ENCODE peak calls at places on chromosomes 3 and 15, in eight cellular contexts. One of them, this sample, is unnamed.
A peak's percentile ranks its signal among the peaks of the same experiment; 100 is the strongest.

GRCh38 chr3:178826437-178827010 is 245.1 kb downstream of the ZMAT3 start:
- DNase-seq in SK-N-SH: no peak
- DNase-seq in HCT116: no peak
- DNase-seq in transverse colon: no peak
- DNase-seq in prostate gland: no peak
- DNase-seq in sigmoid colon: no peak
- DNase-seq in breast epithelium: no peak
- DNase-seq in H1: no peak
- DNase-seq in this sample: no peak

GRCh38 chr3:116586285-116586944 is 123.2 kb upstream of the TUSC7 start:
- DNase-seq in SK-N-SH: no peak
- DNase-seq in HCT116: no peak
- DNase-seq in transverse colon: no peak
- DNase-seq in prostate gland: no peak
- DNase-seq in sigmoid colon: no peak
- DNase-seq in breast epithelium: no peak
- DNase-seq in H1: no peak
- DNase-seq in this sample: no peak

GRCh38 chr15:64045774-64046346 is 425 bp downstream of the DAPK2 start:
- DNase-seq in SK-N-SH: peak; percentile 89
- DNase-seq in HCT116: no peak
- DNase-seq in transverse colon: peak; percentile 29
- DNase-seq in prostate gland: no peak
- DNase-seq in sigmoid colon: no peak
- DNase-seq in breast epithelium: no peak
- DNase-seq in H1: peak; percentile 67
- DNase-seq in this sample: no peak

GRCh38 chr15:101194246-101195138 is 57.4 kb downstream of the CHSY1 start:
- DNase-seq in SK-N-SH: no peak
- DNase-seq in HCT116: no peak
- DNase-seq in transverse colon: no peak
- DNase-seq in prostate gland: no peak
- DNase-seq in sigmoid colon: no peak
- DNase-seq in breast epithelium: no peak
- DNase-seq in H1: no peak
- DNase-seq in this sample: no peak

GRCh38 chr3:62605413-62606068 is 232.2 kb upstream of the FEZF2 start:
- DNase-seq in SK-N-SH: no peak
- DNase-seq in HCT116: no peak
- DNase-seq in transverse colon: no peak
- DNase-seq in prostate gland: no peak
- DNase-seq in sigmoid colon: no peak
- DNase-seq in breast epithelium: no peak
- DNase-seq in H1: no peak
- DNase-seq in this sample: no peak

GRCh38 chr3:125231895-125232294 is 19.3 kb upstream of the SLC12A8 start:
- DNase-seq in SK-N-SH: no peak
- DNase-seq in HCT116: no peak
- DNase-seq in transverse colon: no peak
- DNase-seq in prostate gland: no peak
- DNase-seq in sigmoid colon: no peak
- DNase-seq in breast epithelium: no peak
- DNase-seq in H1: no peak
- DNase-seq in this sample: no peak

GRCh38 chr3:197758512-197758911 is 8.8 kb downstream of the FYTTD1 start:
- DNase-seq in SK-N-SH: no peak
- DNase-seq in HCT116: no peak
- DNase-seq in transverse colon: no peak
- DNase-seq in prostate gland: no peak
- DNase-seq in sigmoid colon: no peak
- DNase-seq in breast epithelium: no peak
- DNase-seq in H1: no peak
- DNase-seq in this sample: no peak

GRCh38 chr3:110383356-110383755 is 688.3 kb upstream of the NECTIN3 start:
- DNase-seq in SK-N-SH: no peak
- DNase-seq in HCT116: no peak
- DNase-seq in transverse colon: no peak
- DNase-seq in prostate gland: no peak
- DNase-seq in sigmoid colon: no peak
- DNase-seq in breast epithelium: no peak
- DNase-seq in H1: no peak
- DNase-seq in this sample: no peak

GRCh38 chr3:174243194-174243593 is 615.9 kb upstream of the NAALADL2 start:
- DNase-seq in SK-N-SH: no peak
- DNase-seq in HCT116: no peak
- DNase-seq in transverse colon: no peak
- DNase-seq in prostate gland: no peak
- DNase-seq in sigmoid colon: no peak
- DNase-seq in breast epithelium: no peak
- DNase-seq in H1: no peak
- DNase-seq in this sample: no peak

GRCh38 chr15:71567173-71567572 is 243.2 kb upstream of the NR2E3 start:
- DNase-seq in SK-N-SH: no peak
- DNase-seq in HCT116: no peak
- DNase-seq in transverse colon: no peak
- DNase-seq in prostate gland: no peak
- DNase-seq in sigmoid colon: no peak
- DNase-seq in breast epithelium: no peak
- DNase-seq in H1: no peak
- DNase-seq in this sample: no peak

GRCh38 chr15:50685191-50685975 is 1.2 kb downstream of the TRPM7 start:
- DNase-seq in SK-N-SH: peak; percentile 15
- DNase-seq in HCT116: no peak
- DNase-seq in transverse colon: no peak
- DNase-seq in prostate gland: no peak
- DNase-seq in sigmoid colon: no peak
- DNase-seq in breast epithelium: no peak
- DNase-seq in H1: no peak
- DNase-seq in this sample: no peak

GRCh38 chr3:153429821-153430220 is 267.8 kb downstream of the RAP2B start:
- DNase-seq in SK-N-SH: no peak
- DNase-seq in HCT116: no peak
- DNase-seq in transverse colon: no peak
- DNase-seq in prostate gland: no peak
- DNase-seq in sigmoid colon: no peak
- DNase-seq in breast epithelium: no peak
- DNase-seq in H1: no peak
- DNase-seq in this sample: no peak

GRCh38 chr15:91552555-91552954 is 301.0 kb upstream of the SLCO3A1 start:
- DNase-seq in SK-N-SH: no peak
- DNase-seq in HCT116: no peak
- DNase-seq in transverse colon: no peak
- DNase-seq in prostate gland: no peak
- DNase-seq in sigmoid colon: no peak
- DNase-seq in breast epithelium: no peak
- DNase-seq in H1: no peak
- DNase-seq in this sample: no peak

GRCh38 chr3:13112521-13113345 is 39.5 kb upstream of the IQSEC1 start:
- DNase-seq in SK-N-SH: no peak
- DNase-seq in HCT116: no peak
- DNase-seq in transverse colon: no peak
- DNase-seq in prostate gland: no peak
- DNase-seq in sigmoid colon: peak; percentile 50
- DNase-seq in breast epithelium: no peak
- DNase-seq in H1: no peak
- DNase-seq in this sample: no peak

GRCh38 chr15:66703540-66703941 is 1.5 kb downstream of the SMAD6 start:
- DNase-seq in SK-N-SH: peak; percentile 75
- DNase-seq in HCT116: no peak
- DNase-seq in transverse colon: peak; percentile 46
- DNase-seq in prostate gland: peak; percentile 23
- DNase-seq in sigmoid colon: no peak
- DNase-seq in breast epithelium: no peak
- DNase-seq in H1: no peak
- DNase-seq in this sample: peak; percentile 47

GRCh38 chr3:136838641-136839555 is 20.0 kb downstream of the SLC35G2 start:
- DNase-seq in SK-N-SH: no peak
- DNase-seq in HCT116: no peak
- DNase-seq in transverse colon: no peak
- DNase-seq in prostate gland: no peak
- DNase-seq in sigmoid colon: no peak
- DNase-seq in breast epithelium: no peak
- DNase-seq in H1: no peak
- DNase-seq in this sample: no peak

GRCh38 chr3:171349392-171349791 is 110.8 kb downstream of the TNIK start:
- DNase-seq in SK-N-SH: no peak
- DNase-seq in HCT116: no peak
- DNase-seq in transverse colon: no peak
- DNase-seq in prostate gland: no peak
- DNase-seq in sigmoid colon: no peak
- DNase-seq in breast epithelium: no peak
- DNase-seq in H1: no peak
- DNase-seq in this sample: no peak
- TF ChIP-seq POLR2AphosphoS5 in SK-N-SH: no peak
- TF ChIP-seq POLR2AphosphoS5 in HCT116: no peak
- TF ChIP-seq POLR2AphosphoS5 in transverse colon: no peak
- TF ChIP-seq POLR2AphosphoS5 in prostate gland: no peak
- TF ChIP-seq POLR2AphosphoS5 in sigmoid colon: no peak
- TF ChIP-seq POLR2AphosphoS5 in breast epithelium: no peak
- TF ChIP-seq POLR2AphosphoS5 in H1: no peak
- TF ChIP-seq POLR2AphosphoS5 in this sample: no peak

DNA sequence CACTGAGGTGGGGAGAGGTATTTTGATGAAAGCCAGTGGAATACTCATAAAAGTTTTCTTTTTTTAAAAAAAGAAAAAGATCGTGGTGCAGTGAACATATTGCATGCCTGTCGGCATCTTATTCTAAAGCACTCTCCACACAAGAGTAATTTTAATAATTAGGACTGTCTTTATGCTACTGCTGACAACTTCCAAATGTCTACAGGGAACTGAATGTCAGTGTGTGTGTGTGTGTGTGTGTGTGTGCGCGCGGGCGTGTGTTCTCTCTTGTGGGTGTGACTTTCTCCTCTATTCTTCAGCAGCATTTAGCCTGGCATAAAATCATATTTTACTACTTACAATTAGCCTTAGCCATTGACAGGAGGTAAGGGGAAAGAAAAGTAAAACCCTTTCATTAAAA is 268.5 kb downstream of the C3orf38 start:
- DNase-seq in SK-N-SH: no peak
- DNase-seq in HCT116: no peak
- DNase-seq in transverse colon: no peak
- DNase-seq in prostate gland: no peak
- DNase-seq in sigmoid colon: no peak
- DNase-seq in breast epithelium: no peak
- DNase-seq in H1: no peak
- DNase-seq in this sample: no peak
- TF ChIP-seq POLR2AphosphoS5 in SK-N-SH: no peak
- TF ChIP-seq POLR2AphosphoS5 in HCT116: no peak
- TF ChIP-seq POLR2AphosphoS5 in transverse colon: no peak
- TF ChIP-seq POLR2AphosphoS5 in prostate gland: no peak
- TF ChIP-seq POLR2AphosphoS5 in sigmoid colon: no peak
- TF ChIP-seq POLR2AphosphoS5 in breast epithelium: no peak
- TF ChIP-seq POLR2AphosphoS5 in H1: no peak
- TF ChIP-seq POLR2AphosphoS5 in this sample: no peak

GRCh38 chr15:83471307-83471866 is 24.2 kb downstream of the SH3GL3 start:
- DNase-seq in SK-N-SH: no peak
- DNase-seq in HCT116: no peak
- DNase-seq in transverse colon: no peak
- DNase-seq in prostate gland: no peak
- DNase-seq in sigmoid colon: no peak
- DNase-seq in breast epithelium: no peak
- DNase-seq in H1: no peak
- DNase-seq in this sample: no peak
- TF ChIP-seq POLR2AphosphoS5 in SK-N-SH: no peak
- TF ChIP-seq POLR2AphosphoS5 in HCT116: no peak
- TF ChIP-seq POLR2AphosphoS5 in transverse colon: no peak
- TF ChIP-seq POLR2AphosphoS5 in prostate gland: no peak
- TF ChIP-seq POLR2AphosphoS5 in sigmoid colon: no peak
- TF ChIP-seq POLR2AphosphoS5 in breast epithelium: no peak
- TF ChIP-seq POLR2AphosphoS5 in H1: no peak
- TF ChIP-seq POLR2AphosphoS5 in this sample: no peak

DNA sequence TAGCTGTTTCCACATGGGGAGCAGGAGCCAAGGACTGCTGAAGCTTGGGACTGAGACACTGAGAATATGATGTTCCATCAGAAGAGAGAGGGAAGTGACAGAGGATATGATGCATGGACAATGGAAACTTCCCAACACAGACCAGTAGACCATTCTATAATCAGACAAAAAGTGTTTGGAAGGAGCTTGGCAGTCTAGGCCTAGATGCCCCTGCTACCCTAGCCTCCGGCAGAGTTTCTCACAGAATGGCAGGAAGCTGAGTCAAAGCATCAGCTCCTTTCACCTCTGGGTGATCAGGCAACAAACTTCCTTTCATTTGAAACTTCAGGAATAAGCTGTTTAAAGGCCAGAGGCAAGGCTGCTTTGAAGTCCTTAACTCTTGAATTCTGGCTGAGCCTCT is 222.0 kb downstream of the NEK10 start:
- DNase-seq in SK-N-SH: no peak
- DNase-seq in HCT116: no peak
- DNase-seq in transverse colon: no peak
- DNase-seq in prostate gland: no peak
- DNase-seq in sigmoid colon: no peak
- DNase-seq in breast epithelium: no peak
- DNase-seq in H1: no peak
- DNase-seq in this sample: no peak
- TF ChIP-seq POLR2AphosphoS5 in SK-N-SH: no peak
- TF ChIP-seq POLR2AphosphoS5 in HCT116: no peak
- TF ChIP-seq POLR2AphosphoS5 in transverse colon: no peak
- TF ChIP-seq POLR2AphosphoS5 in prostate gland: no peak
- TF ChIP-seq POLR2AphosphoS5 in sigmoid colon: no peak
- TF ChIP-seq POLR2AphosphoS5 in breast epithelium: no peak
- TF ChIP-seq POLR2AphosphoS5 in H1: no peak
- TF ChIP-seq POLR2AphosphoS5 in this sample: no peak

DNA sequence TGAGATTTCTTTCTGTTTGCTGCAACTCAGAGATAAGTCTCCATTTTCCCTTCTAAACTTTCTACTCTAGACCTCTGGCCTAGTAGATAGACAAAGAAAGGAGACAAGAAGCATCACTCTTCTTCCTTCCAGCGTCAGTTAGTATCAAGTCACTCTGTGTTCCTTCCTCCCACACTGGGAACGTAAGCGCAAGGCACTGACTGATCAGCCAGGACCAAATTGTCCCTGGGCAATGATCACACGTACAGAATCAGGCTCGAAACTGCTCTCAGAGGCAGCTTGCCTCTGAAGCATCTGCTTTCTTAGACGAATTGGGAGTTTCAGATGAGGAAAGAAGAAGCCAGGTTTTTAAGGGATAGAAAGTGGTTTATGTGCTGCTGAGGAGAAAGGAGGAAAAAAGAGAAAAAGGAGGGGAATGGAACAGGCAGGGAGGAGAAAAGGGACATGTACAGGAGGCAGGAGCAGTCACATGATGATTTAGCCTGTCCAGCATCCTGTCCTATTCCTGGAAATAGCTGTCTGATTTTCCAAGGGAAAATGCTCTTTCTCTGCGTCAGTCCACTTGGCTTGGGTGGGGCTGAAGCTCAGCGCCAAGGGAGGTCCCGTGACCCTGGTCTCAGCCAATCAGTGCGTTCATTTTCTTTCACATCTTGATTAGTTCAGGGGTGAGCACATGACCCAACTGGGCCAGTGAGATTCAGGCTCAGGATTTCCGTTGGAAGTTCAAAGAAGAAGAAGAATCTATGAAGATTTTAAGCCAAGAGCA is 102.0 kb upstream of the PRICKLE2 start:
- DNase-seq in SK-N-SH: no peak
- DNase-seq in HCT116: no peak
- DNase-seq in transverse colon: peak; percentile 45
- DNase-seq in prostate gland: no peak
- DNase-seq in sigmoid colon: peak; percentile 92
- DNase-seq in breast epithelium: no peak
- DNase-seq in H1: no peak
- DNase-seq in this sample: no peak
- TF ChIP-seq POLR2AphosphoS5 in SK-N-SH: no peak
- TF ChIP-seq POLR2AphosphoS5 in HCT116: no peak
- TF ChIP-seq POLR2AphosphoS5 in transverse colon: peak; percentile 19
- TF ChIP-seq POLR2AphosphoS5 in prostate gland: no peak
- TF ChIP-seq POLR2AphosphoS5 in sigmoid colon: peak; percentile 45
- TF ChIP-seq POLR2AphosphoS5 in breast epithelium: peak; percentile 55
- TF ChIP-seq POLR2AphosphoS5 in H1: no peak
- TF ChIP-seq POLR2AphosphoS5 in this sample: no peak